ENCODE peak calls at places on chromosomes 11 and 22, in ten cellular contexts. P is heart left ventricle; T is fibroblast of pulmonary artery; E is T-helper 9 cell; N is CD4-positive, alpha-beta T cell; W is ELR; I is globus pallidus; U is M059J; Y is HEK293T; K is stimulated activated CD4-positive, alpha-beta T cell treated with anti-CD3 and anti-CD28 coated beads, Interleukin-1b, Interleukin-23, amount 100 ng/mL, for 1 hour. L is an unnamed sample.
A peak's percentile ranks its signal among the peaks of the same experiment; 100 is the strongest.

GRCh38 chr22:24059121-24059520 is 48.0 kb downstream of the CABIN1 start:
- DNase-seq in P (no peak), K (no peak), Y (no peak), U (peak; percentile 86), E (no peak), I (no peak), T (peak; percentile 92), W (peak; percentile 96), N (no peak), L (no peak)

GRCh38 chr11:68269414-68270081 is 2.2 kb downstream of the C11orf24 start:
- DNase-seq in T (peak; percentile 79), N (no peak), W (peak; percentile 89), I (no peak), E (no peak), U (peak; percentile 80), Y (no peak), P (peak; percentile 41), K (no peak), L (no peak)

GRCh38 chr11:68398870-68399865 is 61.4 kb upstream of the PPP6R3 start:
- DNase-seq in W (no peak), Y (no peak), T (peak; percentile 31), E (no peak), N (no peak), I (no peak), P (peak; percentile 85), K (no peak), U (no peak), L (no peak)

GRCh38 chr11:134664863-134665535 is 253.0 kb upstream of the B3GAT1 start:
- DNase-seq in N (no peak), P (no peak), W (no peak), T (no peak), I (no peak), E (no peak), Y (no peak), K (no peak), U (no peak), L (no peak)

GRCh38 chr11:65576867-65577755 is 1.3 kb downstream of the EHBP1L1 start:
- DNase-seq in P (peak; percentile 77), Y (no peak), I (no peak), E (peak; percentile 34), W (peak; percentile 87), N (no peak), U (peak; percentile 91), T (peak; percentile 51), K (no peak), L (no peak)

GRCh38 chr11:79610678-79611077 is 169.8 kb upstream of the TENM4 start:
- DNase-seq in P (no peak), E (no peak), Y (no peak), K (no peak), W (no peak), N (no peak), U (no peak), I (no peak), T (no peak), L (no peak)

GRCh38 chr22:40363059-40363458 is 7.3 kb upstream of the SGSM3 start:
- DNase-seq in Y (no peak), E (no peak), T (no peak), U (no peak), P (no peak), N (no peak), I (no peak), W (peak; percentile 65), K (no peak), L (no peak)

GRCh38 chr11:125193158-125193557 is 28.6 kb downstream of the PKNOX2 start:
- DNase-seq in P (no peak), I (no peak), K (no peak), U (no peak), Y (no peak), T (no peak), N (no peak), W (no peak), E (no peak), L (no peak)

GRCh38 chr11:48095779-48096470 is 115.6 kb downstream of the PTPRJ start:
- DNase-seq in P (no peak), W (no peak), T (no peak), E (no peak), U (no peak), I (no peak), K (no peak), N (no peak), Y (no peak), L (no peak)

GRCh38 chr11:10539339-10539738 is 1.6 kb downstream of the RNF141 start:
- DNase-seq in N (no peak), W (peak; percentile 20), I (no peak), K (no peak), Y (no peak), U (no peak), T (no peak), E (no peak), P (no peak), L (no peak)

GRCh38 chr22:20131856-20132685 is 467 bp downstream of the ZDHHC8 start:
- DNase-seq in I (no peak), Y (peak; percentile 42), K (no peak), N (no peak), P (no peak), T (no peak), U (no peak), W (peak; percentile 40), E (no peak), L (no peak)

GRCh38 chr11:26946209-26946828 is 47.6 kb upstream of the FIBIN start:
- DNase-seq in U (no peak), K (no peak), E (no peak), T (peak; percentile 54), P (no peak), W (peak; percentile 62), N (no peak), Y (no peak), I (no peak), L (no peak)

GRCh38 chr11:132409591-132410375 is 1039.4 kb downstream of the NTM start:
- DNase-seq in P (no peak), U (no peak), E (no peak), N (no peak), W (no peak), K (no peak), I (no peak), T (no peak), Y (no peak), L (no peak)

GRCh38 chr11:111976614-111977140 is 39.5 kb downstream of the DIXDC1 start:
- DNase-seq in N (no peak), P (no peak), U (peak; percentile 83), Y (peak; percentile 13), K (no peak), I (peak; percentile 43), E (no peak), W (peak; percentile 15), T (no peak), L (peak; percentile 21)